ENCODE peak calls at places on chromosomes 12 and 14, in seven cellular contexts. O is GM12878, X is GM12891, L is K562, C is HepG2, V is H1, R is GM12892. G is an unnamed sample.

GRCh38 chr12:78241472-78241871 is 410.8 kb downstream of the NAV3 start:
- DNase-seq in L (no peak), V (no peak), O (no peak), R (no peak), X (no peak), C (no peak), G (no peak)

GRCh38 chr14:94780536-94781404 is 10.9 kb upstream of the GSC start:
- DNase-seq in C (no peak), R (no peak), L (no peak), X (no peak), V (no peak), O (no peak), G (no peak)

GRCh38 chr12:92261071-92261470 is 115.4 kb upstream of the BTG1 start:
- DNase-seq in O (no peak), X (no peak), C (no peak), R (no peak), V (no peak), L (no peak), G (no peak)

GRCh38 chr12:104906695-104907094 is 51.4 kb downstream of the SLC41A2 start:
- DNase-seq in L (no peak), X (no peak), V (no peak), O (no peak), R (no peak), C (no peak), G (no peak)

GRCh38 chr14:78721756-78722455 is 551.7 kb downstream of the NRXN3 start:
- DNase-seq in C (no peak), V (no peak), X (no peak), O (no peak), R (no peak), L (no peak), G (no peak)

GRCh38 chr12:110577717-110578521 is 5.2 kb downstream of the PPTC7 start:
- DNase-seq in L (no peak), V (no peak), O (peak), X (peak), C (no peak), R (no peak), G (no peak)

GRCh38 chr14:82710257-82710841 is 1176.7 kb upstream of the SEL1L start:
- DNase-seq in O (peak), V (peak), X (peak), R (peak), L (peak), C (peak), G (peak)

GRCh38 chr12:89343127-89343526 is 9.2 kb downstream of the DUSP6 start:
- DNase-seq in V (no peak), C (no peak), R (no peak), X (no peak), L (no peak), O (no peak), G (no peak)

GRCh38 chr12:29023436-29024076 is 125.5 kb upstream of the FAR2 start:
- DNase-seq in C (no peak), L (no peak), V (no peak), R (no peak), X (no peak), O (no peak), G (no peak)

GRCh38 chr14:23657959-23658470 is 21.9 kb downstream of the DHRS2 start:
- DNase-seq in O (no peak), C (no peak), V (no peak), X (no peak), R (no peak), L (no peak), G (no peak)

GRCh38 chr12:27822076-27822712 is 42.2 kb upstream of the MANSC4 start:
- DNase-seq in V (no peak), C (no peak), R (peak), O (peak), L (no peak), X (peak), G (no peak)

GRCh38 chr14:56138987-56139386 is 20.8 kb downstream of the PELI2 start:
- DNase-seq in X (no peak), R (no peak), V (no peak), C (no peak), L (no peak), O (no peak), G (no peak)

GRCh38 chr14:99724939-99725773 is 41.1 kb downstream of the CYP46A1 start:
- DNase-seq in L (no peak), C (no peak), O (no peak), X (no peak), R (no peak), V (no peak), G (no peak)

GRCh38 chr14:22070119-22070982 is 396.7 kb upstream of the OR4E1 start:
- DNase-seq in L (no peak), X (no peak), V (no peak), O (no peak), C (no peak), R (no peak), G (no peak)

GRCh38 chr14:63343878-63344277 is 25.1 kb upstream of the GPHB5 start:
- DNase-seq in C (no peak), L (no peak), X (no peak), R (no peak), O (no peak), V (no peak), G (no peak)

GRCh38 chr12:127297327-127297726 is 969.6 kb upstream of the TMEM132C start:
- DNase-seq in C (no peak), L (no peak), V (no peak), O (no peak), X (no peak), R (no peak), G (no peak)

GRCh38 chr12:65004270-65004669 is 116.8 kb downstream of the WIF1 start:
- DNase-seq in L (no peak), R (no peak), X (no peak), O (no peak), C (no peak), V (no peak), G (no peak)

GRCh38 chr12:76720068-76720467 is 43.8 kb upstream of the ZDHHC17 start:
- DNase-seq in X (no peak), V (no peak), C (no peak), L (no peak), R (no peak), O (no peak), G (no peak)

GRCh38 chr14:35758523-35759129 is 50.5 kb downstream of the RALGAPA1 start:
- DNase-seq in R (no peak), L (no peak), V (no peak), C (peak), O (no peak), X (no peak), G (no peak)

GRCh38 chr12:92369643-92370042 is 224.0 kb upstream of the BTG1 start:
- DNase-seq in L (no peak), V (no peak), R (no peak), O (no peak), C (no peak), X (no peak), G (peak)

GRCh38 chr12:58509116-58509885 is 411.0 kb downstream of the LRIG3 start:
- DNase-seq in V (no peak), O (no peak), X (no peak), L (no peak), C (no peak), R (no peak), G (no peak)

GRCh38 chr12:50542448-50542847 is 37.7 kb downstream of the DIP2B start:
- DNase-seq in R (no peak), X (no peak), O (no peak), L (no peak), V (no peak), C (no peak), G (no peak)

GRCh38 chr14:94673071-94673470 is 60.9 kb downstream of the SERPINA3 start:
- DNase-seq in O (no peak), L (no peak), V (no peak), R (no peak), C (no peak), X (no peak), G (no peak)

GRCh38 chr12:15787801-15788200 is 1.4 kb downstream of the EPS8 start:
- DNase-seq in V (no peak), C (no peak), X (no peak), L (no peak), R (no peak), O (no peak), G (no peak)

DNA sequence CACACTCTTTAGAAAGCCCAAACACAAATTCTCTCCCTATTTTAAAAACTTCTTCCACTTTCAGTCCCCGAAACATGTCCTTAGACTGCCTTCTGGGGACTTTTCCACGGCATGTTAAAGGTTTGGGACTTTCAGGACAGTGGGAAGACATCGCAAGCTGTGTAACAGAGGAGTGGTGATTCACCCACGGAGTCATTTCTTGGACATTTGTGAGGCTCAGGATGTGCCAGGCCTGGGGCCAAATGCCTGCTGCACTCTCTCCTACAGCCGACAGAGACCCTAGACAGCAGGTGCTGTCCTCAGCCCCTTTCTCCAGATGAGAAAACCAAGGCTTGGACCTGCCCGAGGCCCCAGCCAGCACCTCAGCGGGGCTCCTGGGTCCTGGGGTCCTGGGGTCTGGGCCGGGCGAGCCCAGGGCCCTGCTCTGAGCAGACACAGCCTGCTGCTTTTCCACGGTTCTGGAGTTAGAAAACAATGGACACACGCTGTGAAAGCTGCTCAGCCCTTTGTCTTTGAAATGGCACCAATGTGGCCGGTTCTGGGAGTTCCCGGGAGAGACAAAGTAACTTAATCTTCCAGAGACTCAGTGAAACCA is 370.2 kb upstream of the SFSWAP start:
- DNase-seq in O (no peak), V (no peak), R (no peak), L (no peak), X (no peak), C (no peak), G (no peak)
- TF ChIP-seq TAF1 in O (no peak), V (no peak), R (no peak), L (no peak), X (no peak), C (no peak), G (no peak)

GRCh38 chr14:80572666-80573065 is 361.4 kb upstream of the DIO2 start:
- DNase-seq in V (no peak), R (no peak), C (no peak), X (no peak), L (no peak), O (no peak), G (no peak)

GRCh38 chr14:80565001-80565400 is 353.7 kb upstream of the DIO2 start:
- DNase-seq in C (no peak), X (no peak), R (no peak), L (no peak), O (no peak), V (no peak), G (no peak)

GRCh38 chr14:80570930-80571298 is 359.6 kb upstream of the DIO2 start:
- DNase-seq in C (no peak), V (no peak), O (no peak), L (no peak), R (no peak), X (no peak), G (no peak)

GRCh38 chr14:80564051-80564450 is 352.7 kb upstream of the DIO2 start:
- DNase-seq in R (no peak), V (no peak), X (no peak), L (no peak), O (no peak), C (no peak), G (no peak)

DNA sequence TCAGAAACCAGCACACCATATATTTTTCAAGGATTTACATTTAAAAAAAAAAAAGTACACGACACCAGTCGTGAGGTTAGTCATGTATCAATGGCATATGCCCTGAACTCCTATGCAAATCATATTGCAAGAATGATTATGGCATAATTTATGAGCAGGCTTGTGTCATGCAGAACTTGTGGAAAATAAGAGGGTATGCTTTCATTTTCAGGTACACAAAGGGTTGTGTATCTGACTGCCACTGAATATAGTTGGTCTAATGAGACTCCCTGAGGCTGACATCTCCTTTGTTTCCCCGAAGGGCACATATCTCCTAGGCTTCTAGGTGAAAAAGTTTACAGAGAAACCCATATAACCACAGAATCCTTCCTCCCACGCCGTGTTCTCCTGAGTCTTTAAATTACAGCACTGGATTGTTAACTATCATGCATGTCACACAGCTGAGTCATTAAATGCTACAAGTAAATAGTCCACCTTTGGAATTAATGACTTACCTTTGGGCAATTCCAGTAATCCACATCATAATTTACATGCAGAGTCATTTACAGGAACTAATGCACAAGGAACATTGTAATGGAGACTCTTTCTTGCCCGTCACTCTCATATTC is 356.7 kb upstream of the DIO2 start:
- DNase-seq in C (no peak), V (no peak), O (no peak), L (no peak), R (no peak), X (no peak), G (no peak)
- TF ChIP-seq TAF1 in C (no peak), V (no peak), O (no peak), L (no peak), R (no peak), X (no peak), G (no peak)

DNA sequence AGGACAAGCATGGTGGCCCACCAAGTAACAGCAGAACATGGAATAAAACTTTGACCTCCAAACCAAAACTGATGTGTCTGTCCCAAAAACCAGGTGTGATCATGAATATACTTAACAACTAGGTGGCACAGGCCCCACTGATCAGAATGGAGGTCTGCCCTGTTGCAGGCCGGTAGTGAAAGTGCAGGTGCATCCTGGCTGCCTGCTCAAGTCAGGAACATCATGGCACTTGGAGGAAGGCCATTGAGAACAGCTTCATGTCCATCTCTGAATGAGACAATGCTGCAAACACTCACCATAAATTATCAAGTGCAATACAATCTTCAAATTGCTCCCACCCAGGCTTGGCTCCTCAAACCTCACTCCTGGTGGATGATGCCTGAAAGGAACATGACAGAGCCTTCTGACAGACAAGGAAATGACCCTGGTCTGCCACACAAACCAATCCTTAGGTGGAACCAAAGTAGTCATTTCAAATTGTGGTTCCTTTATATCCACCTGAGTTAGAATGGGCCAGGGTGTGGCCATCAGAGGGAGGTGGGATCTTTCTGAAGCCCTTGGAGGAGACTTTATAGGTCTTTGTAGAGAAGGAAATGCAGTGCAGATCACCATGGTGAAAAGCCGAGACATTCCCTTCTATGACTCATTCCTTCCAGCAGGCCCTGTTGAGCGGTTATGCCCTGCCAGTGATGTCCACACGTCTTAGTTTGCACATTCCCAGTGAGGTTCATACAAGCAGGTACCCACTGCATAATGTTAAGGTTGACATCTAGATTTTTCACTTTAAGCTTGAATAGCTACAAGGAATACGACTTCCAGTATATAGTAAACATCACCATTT is 36.0 kb downstream of the EGLN3 start:
- DNase-seq in X (no peak), L (peak), O (no peak), V (no peak), C (no peak), R (no peak), G (no peak)
- TF ChIP-seq TAF1 in X (no peak), L (no peak), O (no peak), V (no peak), C (no peak), R (no peak), G (no peak)

DNA sequence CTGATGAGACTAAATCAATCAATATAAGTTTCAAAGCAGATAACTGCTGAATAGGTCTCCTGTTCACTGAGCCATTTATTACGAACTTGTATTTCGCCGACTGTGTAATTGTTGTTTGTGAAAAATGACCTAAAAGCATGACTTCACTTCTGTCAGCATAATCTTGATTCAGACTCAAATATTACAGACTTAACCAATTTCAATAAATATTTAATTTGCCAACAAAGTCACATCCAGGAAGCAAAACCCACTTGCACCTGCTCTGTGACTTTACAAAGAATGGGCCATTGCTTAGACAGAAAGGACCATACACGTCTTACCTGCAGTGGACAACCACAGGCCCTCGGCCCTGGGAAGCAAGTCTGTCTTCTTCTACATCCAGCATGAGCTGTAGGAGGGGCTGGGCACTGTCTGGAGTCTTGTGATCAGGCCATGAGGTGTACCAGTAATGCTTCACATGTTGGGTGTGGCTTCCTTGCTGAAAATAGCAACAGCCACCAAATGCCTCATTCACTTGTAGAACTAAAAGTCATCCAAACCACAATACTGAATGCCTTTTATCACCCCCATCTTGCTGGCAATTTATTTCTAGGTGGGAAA is 23.5 kb upstream of the PTPRB start:
- DNase-seq in C (no peak), V (no peak), R (no peak), X (no peak), L (peak), O (no peak), G (no peak)
- TF ChIP-seq TAF1 in C (no peak), V (no peak), R (no peak), X (no peak), L (peak), O (no peak), G (no peak)

DNA sequence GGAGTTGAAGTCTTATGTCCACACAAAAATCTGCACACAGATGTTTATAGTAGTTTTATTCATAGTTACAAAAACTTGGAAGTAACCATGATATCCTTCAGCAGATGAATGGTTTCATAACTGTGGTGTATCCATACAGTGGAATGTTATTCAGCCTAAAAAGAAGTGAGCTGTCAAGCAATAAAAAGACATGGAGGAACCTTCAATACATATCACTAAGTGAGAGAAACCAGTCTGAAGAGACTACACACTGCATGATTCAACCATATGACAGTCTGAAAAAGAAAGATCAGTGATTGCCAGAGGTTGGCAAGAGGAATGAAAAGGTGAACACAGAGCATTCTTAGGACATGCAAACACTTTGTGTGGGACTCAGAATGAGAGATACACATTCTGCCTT is 18.6 kb upstream of the IFNG start:
- DNase-seq in V (no peak), C (no peak), X (no peak), L (no peak), R (no peak), O (no peak), G (no peak)
- TF ChIP-seq TAF1 in V (no peak), C (no peak), X (no peak), L (no peak), R (no peak), O (no peak), G (no peak)

GRCh38 chr12:80504389-80505153 is 60.5 kb downstream of the PTPRQ start:
- DNase-seq in V (no peak), L (no peak), X (no peak), R (no peak), C (no peak), O (no peak), G (no peak)

GRCh38 chr12:80512781-80513180 is 68.7 kb downstream of the PTPRQ start:
- DNase-seq in V (no peak), C (no peak), R (no peak), X (no peak), O (no peak), L (no peak), G (no peak)

GRCh38 chr12:80513211-80513610 is 69.2 kb downstream of the PTPRQ start:
- DNase-seq in R (no peak), X (no peak), O (no peak), V (no peak), C (no peak), L (no peak), G (peak)

GRCh38 chr12:80509781-80510556 is 65.9 kb downstream of the PTPRQ start:
- DNase-seq in C (no peak), L (no peak), R (no peak), O (no peak), X (no peak), V (no peak), G (peak)
- TF ChIP-seq TAF1 in C (no peak), L (no peak), R (no peak), O (no peak), X (no peak), V (no peak), G (no peak)

GRCh38 chr14:90814806-90815566 is 1.2 kb downstream of the TTC7B start:
- DNase-seq in V (no peak), L (no peak), R (no peak), X (no peak), O (no peak), C (no peak), G (no peak)

GRCh38 chr14:90818715-90819114 is 2.5 kb upstream of the TTC7B start:
- DNase-seq in V (no peak), L (no peak), O (no peak), C (no peak), R (no peak), X (no peak), G (no peak)

GRCh38 chr14:90815567-90815816 is 738 bp downstream of the TTC7B start:
- DNase-seq in V (no peak), O (no peak), L (no peak), X (no peak), R (no peak), C (no peak), G (no peak)

GRCh38 chr14:90816686-90817436 is 631 bp upstream of the TTC7B start:
- DNase-seq in L (no peak), V (no peak), X (no peak), C (no peak), O (no peak), R (no peak), G (no peak)

GRCh38 chr14:90815817-90816662 is at the start of gene TTC7B:
- DNase-seq in V (no peak), X (peak), C (no peak), R (peak), O (no peak), L (peak), G (peak)
- TF ChIP-seq TAF1 in V (no peak), X (no peak), C (no peak), R (no peak), O (no peak), L (no peak), G (no peak)

G was measured in SK-N-SH.